ENCODE peak calls at places on chromosomes 12 and 14, in eight cellular contexts. One of them, this sample, is unnamed.
A peak's percentile ranks its signal among the peaks of the same experiment; 100 is the strongest.

GRCh38 chr14:22656226-22656625 is 12.1 kb upstream of the OR6J1 start:
- DNase-seq in heart left ventricle: no peak
- DNase-seq in uterus: no peak
- DNase-seq in esophagus squamous epithelium: no peak
- DNase-seq in lower leg skin: no peak
- DNase-seq in IMR-90: no peak
- DNase-seq in stomach: no peak
- DNase-seq in A549: no peak
- DNase-seq in this sample: no peak

GRCh38 chr12:92606956-92607355 is 95.8 kb upstream of the PLEKHG7 start:
- DNase-seq in esophagus squamous epithelium: no peak
- DNase-seq in A549: no peak
- DNase-seq in IMR-90: no peak
- DNase-seq in heart left ventricle: no peak
- DNase-seq in stomach: no peak
- DNase-seq in lower leg skin: no peak
- DNase-seq in uterus: no peak
- DNase-seq in this sample: no peak

GRCh38 chr14:79649856-79650255 is 561.4 kb downstream of the DIO2 start:
- DNase-seq in IMR-90: no peak
- DNase-seq in A549: no peak
- DNase-seq in heart left ventricle: no peak
- DNase-seq in uterus: no peak
- DNase-seq in esophagus squamous epithelium: no peak
- DNase-seq in lower leg skin: no peak
- DNase-seq in stomach: no peak
- DNase-seq in this sample: no peak

GRCh38 chr12:128245106-128245505 is 21.9 kb upstream of the TMEM132C start:
- DNase-seq in lower leg skin: no peak
- DNase-seq in A549: no peak
- DNase-seq in stomach: no peak
- DNase-seq in heart left ventricle: no peak
- DNase-seq in esophagus squamous epithelium: no peak
- DNase-seq in uterus: no peak
- DNase-seq in IMR-90: no peak
- DNase-seq in this sample: no peak

GRCh38 chr14:23639891-23640523 is 3.8 kb downstream of the DHRS2 start:
- DNase-seq in esophagus squamous epithelium: no peak
- DNase-seq in IMR-90: no peak
- DNase-seq in uterus: no peak
- DNase-seq in lower leg skin: no peak
- DNase-seq in heart left ventricle: no peak
- DNase-seq in A549: no peak
- DNase-seq in stomach: no peak
- DNase-seq in this sample: no peak

GRCh38 chr12:131511391-131511802 is 199.5 kb upstream of the SFSWAP start:
- DNase-seq in heart left ventricle: no peak
- DNase-seq in lower leg skin: no peak
- DNase-seq in esophagus squamous epithelium: no peak
- DNase-seq in stomach: no peak
- DNase-seq in IMR-90: no peak
- DNase-seq in uterus: no peak
- DNase-seq in A549: peak; percentile 14
- DNase-seq in this sample: no peak

GRCh38 chr12:69991683-69992297 is 166.8 kb downstream of the MYRFL start:
- DNase-seq in heart left ventricle: no peak
- DNase-seq in lower leg skin: no peak
- DNase-seq in esophagus squamous epithelium: no peak
- DNase-seq in uterus: no peak
- DNase-seq in stomach: no peak
- DNase-seq in A549: no peak
- DNase-seq in IMR-90: no peak
- DNase-seq in this sample: no peak

GRCh38 chr14:103091041-103091882 is 3.3 kb upstream of the EXOC3L4 start:
- DNase-seq in stomach: peak; percentile 75
- DNase-seq in esophagus squamous epithelium: no peak
- DNase-seq in heart left ventricle: peak; percentile 48
- DNase-seq in IMR-90: peak; percentile 47
- DNase-seq in A549: no peak
- DNase-seq in lower leg skin: no peak
- DNase-seq in uterus: peak; percentile 61
- DNase-seq in this sample: peak; percentile 73

GRCh38 chr14:51776102-51776894 is 84.1 kb upstream of the GNG2 start:
- DNase-seq in esophagus squamous epithelium: no peak
- DNase-seq in stomach: no peak
- DNase-seq in A549: peak; percentile 78
- DNase-seq in IMR-90: peak; percentile 68
- DNase-seq in heart left ventricle: peak; percentile 46
- DNase-seq in uterus: peak; percentile 74
- DNase-seq in lower leg skin: peak; percentile 26
- DNase-seq in this sample: peak; percentile 32

GRCh38 chr12:121903202-121903601 is 14.6 kb downstream of the PSMD9 start:
- DNase-seq in lower leg skin: no peak
- DNase-seq in IMR-90: no peak
- DNase-seq in heart left ventricle: no peak
- DNase-seq in A549: peak; percentile 38
- DNase-seq in stomach: no peak
- DNase-seq in esophagus squamous epithelium: no peak
- DNase-seq in uterus: no peak
- DNase-seq in this sample: no peak

GRCh38 chr12:120925740-120926563 is 21.8 kb upstream of the SPPL3 start:
- DNase-seq in heart left ventricle: no peak
- DNase-seq in stomach: no peak
- DNase-seq in lower leg skin: peak; percentile 57
- DNase-seq in IMR-90: no peak
- DNase-seq in uterus: no peak
- DNase-seq in A549: no peak
- DNase-seq in esophagus squamous epithelium: no peak
- DNase-seq in this sample: no peak

GRCh38 chr12:121283841-121284240 is 12.7 kb downstream of the CAMKK2 start:
- DNase-seq in heart left ventricle: no peak
- DNase-seq in esophagus squamous epithelium: no peak
- DNase-seq in uterus: no peak
- DNase-seq in IMR-90: no peak
- DNase-seq in lower leg skin: no peak
- DNase-seq in stomach: no peak
- DNase-seq in A549: no peak
- DNase-seq in this sample: no peak

GRCh38 chr12:132474237-132474741 is 15.7 kb upstream of the FBRSL1 start:
- DNase-seq in uterus: no peak
- DNase-seq in A549: no peak
- DNase-seq in lower leg skin: no peak
- DNase-seq in heart left ventricle: no peak
- DNase-seq in stomach: no peak
- DNase-seq in esophagus squamous epithelium: no peak
- DNase-seq in IMR-90: no peak
- DNase-seq in this sample: no peak

GRCh38 chr14:24289649-24290283 is 9.8 kb downstream of the DHRS1 start:
- DNase-seq in lower leg skin: no peak
- DNase-seq in A549: no peak
- DNase-seq in heart left ventricle: no peak
- DNase-seq in uterus: no peak
- DNase-seq in stomach: no peak
- DNase-seq in esophagus squamous epithelium: no peak
- DNase-seq in IMR-90: no peak
- DNase-seq in this sample: no peak

GRCh38 chr14:36508418-36509051 is 11.5 kb downstream of the NKX2-1 start:
- DNase-seq in uterus: no peak
- DNase-seq in stomach: no peak
- DNase-seq in IMR-90: no peak
- DNase-seq in heart left ventricle: no peak
- DNase-seq in A549: no peak
- DNase-seq in lower leg skin: no peak
- DNase-seq in esophagus squamous epithelium: no peak
- DNase-seq in this sample: no peak

GRCh38 chr12:25702553-25702952 is 149.5 kb upstream of the LMNTD1 start:
- DNase-seq in stomach: no peak
- DNase-seq in esophagus squamous epithelium: no peak
- DNase-seq in IMR-90: no peak
- DNase-seq in uterus: no peak
- DNase-seq in lower leg skin: no peak
- DNase-seq in heart left ventricle: no peak
- DNase-seq in A549: no peak
- DNase-seq in this sample: no peak

GRCh38 chr12:1660304-1661187 is 30.3 kb upstream of the ADIPOR2 start:
- DNase-seq in heart left ventricle: peak; percentile 58
- DNase-seq in A549: peak; percentile 22
- DNase-seq in esophagus squamous epithelium: no peak
- DNase-seq in IMR-90: no peak
- DNase-seq in stomach: peak; percentile 96
- DNase-seq in uterus: peak; percentile 35
- DNase-seq in lower leg skin: peak; percentile 88
- DNase-seq in this sample: peak; percentile 98

DNA sequence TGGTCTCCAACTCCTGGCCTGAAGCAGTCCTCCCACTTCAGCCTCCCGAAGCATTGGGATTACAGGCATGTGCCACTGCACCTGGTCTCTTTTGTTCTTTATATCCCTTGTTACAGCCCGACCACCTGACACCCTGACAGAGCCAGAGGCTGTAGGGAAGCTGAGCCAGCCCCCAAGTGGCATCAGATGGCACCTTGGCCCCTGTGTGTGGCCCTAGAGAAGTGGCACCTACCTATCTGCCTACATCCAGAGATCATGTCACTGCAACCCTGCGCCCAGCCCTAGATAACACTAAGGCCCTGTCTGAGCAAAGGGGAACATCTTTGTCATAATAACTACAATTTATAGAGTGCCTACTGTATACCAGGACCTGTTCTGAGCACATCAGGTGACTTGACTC is 235.0 kb downstream of the AACS start:
- DNase-seq in lower leg skin: no peak
- DNase-seq in stomach: no peak
- DNase-seq in uterus: no peak
- DNase-seq in esophagus squamous epithelium: no peak
- DNase-seq in heart left ventricle: no peak
- DNase-seq in IMR-90: no peak
- DNase-seq in A549: no peak
- DNase-seq in this sample: no peak
- TF ChIP-seq POLR2A in lower leg skin: no peak
- TF ChIP-seq POLR2A in stomach: no peak
- TF ChIP-seq POLR2A in uterus: no peak
- TF ChIP-seq POLR2A in esophagus squamous epithelium: no peak
- TF ChIP-seq POLR2A in heart left ventricle: no peak
- TF ChIP-seq POLR2A in IMR-90: no peak
- TF ChIP-seq POLR2A in A549: no peak
- TF ChIP-seq POLR2A in this sample: no peak

DNA sequence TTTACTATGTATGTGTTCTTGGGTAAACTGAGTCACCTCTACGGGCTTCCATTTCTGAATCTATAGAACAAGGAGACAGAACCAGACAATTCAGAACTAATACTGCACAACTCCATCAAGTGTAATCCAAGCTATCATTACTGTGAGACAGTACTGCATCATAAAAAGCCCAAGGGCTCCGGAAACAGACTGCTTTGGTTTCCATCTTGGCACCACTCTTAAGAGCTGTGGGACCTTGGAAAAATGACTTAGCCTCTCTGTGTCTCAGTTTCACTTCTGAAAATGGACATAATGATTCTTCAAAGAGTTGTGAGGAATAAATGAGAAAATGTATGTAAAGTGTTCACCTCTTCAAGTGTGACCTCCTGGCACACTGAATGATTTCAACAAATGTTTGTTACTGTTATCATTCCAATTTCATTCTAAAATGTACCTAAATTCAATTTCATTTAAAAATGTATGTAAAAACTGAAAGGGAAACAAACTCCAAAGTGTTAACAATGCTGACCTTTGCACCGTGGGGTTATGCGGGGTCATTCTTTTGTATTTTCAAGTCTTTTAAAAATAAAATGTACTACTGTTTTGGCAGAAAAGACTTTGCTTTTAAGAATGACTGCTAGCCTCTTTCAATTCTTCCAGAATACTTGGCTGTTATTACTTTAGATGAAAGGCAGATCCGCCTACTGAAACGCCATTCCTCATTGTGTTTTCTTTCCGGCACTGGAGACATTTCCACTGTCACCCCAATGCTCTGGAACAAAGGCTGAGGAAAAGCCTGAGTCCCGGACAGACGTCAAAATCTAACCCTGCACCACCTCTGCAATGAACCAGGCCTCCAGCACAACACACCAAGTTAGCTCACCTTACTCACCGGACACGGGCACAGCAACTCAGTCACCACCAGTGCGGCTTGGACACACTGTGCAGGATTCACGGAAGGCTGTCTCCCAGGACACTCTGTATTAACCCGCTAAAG is 62.8 kb downstream of the TMCC3 start:
- DNase-seq in A549: no peak
- DNase-seq in lower leg skin: no peak
- DNase-seq in uterus: no peak
- DNase-seq in IMR-90: no peak
- DNase-seq in esophagus squamous epithelium: no peak
- DNase-seq in heart left ventricle: peak; percentile 53
- DNase-seq in stomach: no peak
- DNase-seq in this sample: no peak
- TF ChIP-seq POLR2A in A549: no peak
- TF ChIP-seq POLR2A in lower leg skin: no peak
- TF ChIP-seq POLR2A in uterus: peak; percentile 22
- TF ChIP-seq POLR2A in IMR-90: no peak
- TF ChIP-seq POLR2A in esophagus squamous epithelium: no peak
- TF ChIP-seq POLR2A in heart left ventricle: no peak
- TF ChIP-seq POLR2A in stomach: no peak
- TF ChIP-seq POLR2A in this sample: no peak

GRCh38 chr14:94173885-94174621 is at the start of gene PPP4R4:
- DNase-seq in esophagus squamous epithelium: no peak
- DNase-seq in stomach: peak; percentile 86
- DNase-seq in uterus: peak; percentile 86
- DNase-seq in A549: peak; percentile 76
- DNase-seq in heart left ventricle: peak; percentile 87
- DNase-seq in lower leg skin: peak; percentile 71
- DNase-seq in IMR-90: peak; percentile 70
- DNase-seq in this sample: peak; percentile 93
- TF ChIP-seq POLR2A in esophagus squamous epithelium: no peak
- TF ChIP-seq POLR2A in stomach: no peak
- TF ChIP-seq POLR2A in uterus: peak; percentile 25
- TF ChIP-seq POLR2A in A549: no peak
- TF ChIP-seq POLR2A in heart left ventricle: no peak
- TF ChIP-seq POLR2A in lower leg skin: no peak
- TF ChIP-seq POLR2A in IMR-90: no peak
- TF ChIP-seq POLR2A in this sample: no peak

GRCh38 chr14:104284107-104284592 is 145.8 kb downstream of the KIF26A start:
- DNase-seq in uterus: no peak
- DNase-seq in lower leg skin: no peak
- DNase-seq in IMR-90: no peak
- DNase-seq in esophagus squamous epithelium: no peak
- DNase-seq in stomach: no peak
- DNase-seq in A549: no peak
- DNase-seq in heart left ventricle: no peak
- DNase-seq in this sample: peak; percentile 8

GRCh38 chr14:104280902-104281767 is 142.7 kb downstream of the KIF26A start:
- DNase-seq in uterus: peak; percentile 9
- DNase-seq in lower leg skin: no peak
- DNase-seq in heart left ventricle: peak; percentile 14
- DNase-seq in A549: no peak
- DNase-seq in IMR-90: no peak
- DNase-seq in esophagus squamous epithelium: no peak
- DNase-seq in stomach: peak; percentile 17
- DNase-seq in this sample: peak; percentile 6

GRCh38 chr14:104283197-104284106 is 145.1 kb downstream of the KIF26A start:
- DNase-seq in esophagus squamous epithelium: no peak
- DNase-seq in uterus: peak; percentile 8
- DNase-seq in heart left ventricle: no peak
- DNase-seq in lower leg skin: no peak
- DNase-seq in IMR-90: no peak
- DNase-seq in stomach: no peak
- DNase-seq in A549: no peak
- DNase-seq in this sample: peak; percentile 5

GRCh38 chr14:104281768-104282301 is 143.4 kb downstream of the KIF26A start:
- DNase-seq in IMR-90: no peak
- DNase-seq in A549: no peak
- DNase-seq in esophagus squamous epithelium: no peak
- DNase-seq in lower leg skin: no peak
- DNase-seq in stomach: peak; percentile 21
- DNase-seq in heart left ventricle: peak; percentile 14
- DNase-seq in uterus: peak; percentile 6
- DNase-seq in this sample: peak; percentile 8

GRCh38 chr14:104282332-104283196 is 144.2 kb downstream of the KIF26A start:
- DNase-seq in uterus: peak; percentile 9
- DNase-seq in IMR-90: no peak
- DNase-seq in heart left ventricle: no peak
- DNase-seq in stomach: peak; percentile 18
- DNase-seq in lower leg skin: no peak
- DNase-seq in esophagus squamous epithelium: no peak
- DNase-seq in A549: no peak
- DNase-seq in this sample: peak; percentile 8
- TF ChIP-seq POLR2A in uterus: no peak
- TF ChIP-seq POLR2A in IMR-90: no peak
- TF ChIP-seq POLR2A in heart left ventricle: no peak
- TF ChIP-seq POLR2A in stomach: no peak
- TF ChIP-seq POLR2A in lower leg skin: no peak
- TF ChIP-seq POLR2A in esophagus squamous epithelium: no peak
- TF ChIP-seq POLR2A in A549: no peak
- TF ChIP-seq POLR2A in this sample: no peak

This sample was measured in body of pancreas.